ENCODE peak calls at places on chromosomes 13 and 19, in four cellular contexts. One of them, this sample, is unnamed.

GRCh38 chr19:38554676-38555141 is 63.0 kb downstream of the MAP4K1 start:
- DNase-seq in K562: no peak
- DNase-seq in HepG2: no peak
- DNase-seq in GM12878: peak
- DNase-seq in this sample: no peak

GRCh38 chr19:1651061-1651547 is 1.3 kb downstream of the TCF3 start:
- DNase-seq in K562: no peak
- DNase-seq in HepG2: no peak
- DNase-seq in GM12878: peak
- DNase-seq in this sample: peak

GRCh38 chr19:1315470-1316166 is 29.9 kb downstream of the EFNA2 start:
- DNase-seq in K562: peak
- DNase-seq in HepG2: no peak
- DNase-seq in GM12878: no peak
- DNase-seq in this sample: peak

GRCh38 chr13:73945871-73946270 is 188.3 kb downstream of the KLF12 start:
- DNase-seq in K562: no peak
- DNase-seq in HepG2: no peak
- DNase-seq in GM12878: no peak
- DNase-seq in this sample: no peak

GRCh38 chr19:38952395-38953165 is 21.8 kb downstream of the MRPS12 start:
- DNase-seq in K562: no peak
- DNase-seq in HepG2: peak
- DNase-seq in GM12878: no peak
- DNase-seq in this sample: peak

GRCh38 chr13:52459668-52460067 is 4.4 kb downstream of the CKAP2 start:
- DNase-seq in K562: no peak
- DNase-seq in HepG2: no peak
- DNase-seq in GM12878: no peak
- DNase-seq in this sample: no peak

GRCh38 chr13:35005051-35005450 is 63.0 kb downstream of the NBEA start:
- DNase-seq in K562: no peak
- DNase-seq in HepG2: no peak
- DNase-seq in GM12878: no peak
- DNase-seq in this sample: no peak

GRCh38 chr13:72839831-72840426 is 58.0 kb downstream of the PIBF1 start:
- DNase-seq in K562: peak
- DNase-seq in HepG2: peak
- DNase-seq in GM12878: peak
- DNase-seq in this sample: peak

GRCh38 chr19:58291943-58292342 is 13.2 kb downstream of the ZNF8 start:
- DNase-seq in K562: no peak
- DNase-seq in HepG2: no peak
- DNase-seq in GM12878: no peak
- DNase-seq in this sample: no peak

GRCh38 chr13:110273254-110273653 is 33.7 kb downstream of the COL4A1 start:
- DNase-seq in K562: no peak
- DNase-seq in HepG2: no peak
- DNase-seq in GM12878: no peak
- DNase-seq in this sample: no peak

GRCh38 chr13:111908981-111909380 is 158.0 kb upstream of the SOX1 start:
- DNase-seq in K562: no peak
- DNase-seq in HepG2: no peak
- DNase-seq in GM12878: no peak
- DNase-seq in this sample: peak

GRCh38 chr19:45691516-45692186 is at the start of gene SNRPD2:
- DNase-seq in K562: peak
- DNase-seq in HepG2: peak
- DNase-seq in GM12878: peak
- DNase-seq in this sample: peak

GRCh38 chr19:11921852-11922495 is 2.9 kb upstream of the ZNF700 start:
- DNase-seq in K562: no peak
- DNase-seq in HepG2: no peak
- DNase-seq in GM12878: no peak
- DNase-seq in this sample: no peak

GRCh38 chr13:57437587-57437986 is 194.0 kb upstream of the PCDH17 start:
- DNase-seq in K562: no peak
- DNase-seq in HepG2: no peak
- DNase-seq in GM12878: no peak
- DNase-seq in this sample: no peak

GRCh38 chr13:48888613-48889012 is 87.1 kb upstream of the FNDC3A start:
- DNase-seq in K562: no peak
- DNase-seq in HepG2: no peak
- DNase-seq in GM12878: no peak
- DNase-seq in this sample: no peak

GRCh38 chr13:26619321-26619720 is 61.8 kb downstream of the WASF3 start:
- DNase-seq in K562: no peak
- DNase-seq in HepG2: no peak
- DNase-seq in GM12878: no peak
- DNase-seq in this sample: no peak

GRCh38 chr19:44893704-44894103 is 2.6 kb downstream of the TOMM40 start:
- DNase-seq in K562: no peak
- DNase-seq in HepG2: no peak
- DNase-seq in GM12878: no peak
- DNase-seq in this sample: no peak

GRCh38 chr13:46578590-46578975 is 25.6 kb downstream of the LRCH1 start:
- DNase-seq in K562: no peak
- DNase-seq in HepG2: no peak
- DNase-seq in GM12878: no peak
- DNase-seq in this sample: no peak

GRCh38 chr19:23203841-23204344 is 46.3 kb downstream of the ZNF724 start:
- DNase-seq in K562: no peak
- DNase-seq in HepG2: no peak
- DNase-seq in GM12878: no peak
- DNase-seq in this sample: peak

GRCh38 chr13:73056054-73056962 is 2.5 kb upstream of the KLF5 start:
- DNase-seq in K562: no peak
- DNase-seq in HepG2: peak
- DNase-seq in GM12878: no peak
- DNase-seq in this sample: no peak

GRCh38 chr13:35927554-35927953 is 203.6 kb downstream of the DCLK1 start:
- DNase-seq in K562: no peak
- DNase-seq in HepG2: no peak
- DNase-seq in GM12878: no peak
- DNase-seq in this sample: no peak

GRCh38 chr13:45474584-45475454 is 10.1 kb downstream of the COG3 start:
- DNase-seq in K562: no peak
- DNase-seq in HepG2: no peak
- DNase-seq in GM12878: no peak
- DNase-seq in this sample: no peak

GRCh38 chr13:95156208-95156607 is 145.0 kb downstream of the ABCC4 start:
- DNase-seq in K562: no peak
- DNase-seq in HepG2: peak
- DNase-seq in GM12878: no peak
- DNase-seq in this sample: no peak

DNA sequence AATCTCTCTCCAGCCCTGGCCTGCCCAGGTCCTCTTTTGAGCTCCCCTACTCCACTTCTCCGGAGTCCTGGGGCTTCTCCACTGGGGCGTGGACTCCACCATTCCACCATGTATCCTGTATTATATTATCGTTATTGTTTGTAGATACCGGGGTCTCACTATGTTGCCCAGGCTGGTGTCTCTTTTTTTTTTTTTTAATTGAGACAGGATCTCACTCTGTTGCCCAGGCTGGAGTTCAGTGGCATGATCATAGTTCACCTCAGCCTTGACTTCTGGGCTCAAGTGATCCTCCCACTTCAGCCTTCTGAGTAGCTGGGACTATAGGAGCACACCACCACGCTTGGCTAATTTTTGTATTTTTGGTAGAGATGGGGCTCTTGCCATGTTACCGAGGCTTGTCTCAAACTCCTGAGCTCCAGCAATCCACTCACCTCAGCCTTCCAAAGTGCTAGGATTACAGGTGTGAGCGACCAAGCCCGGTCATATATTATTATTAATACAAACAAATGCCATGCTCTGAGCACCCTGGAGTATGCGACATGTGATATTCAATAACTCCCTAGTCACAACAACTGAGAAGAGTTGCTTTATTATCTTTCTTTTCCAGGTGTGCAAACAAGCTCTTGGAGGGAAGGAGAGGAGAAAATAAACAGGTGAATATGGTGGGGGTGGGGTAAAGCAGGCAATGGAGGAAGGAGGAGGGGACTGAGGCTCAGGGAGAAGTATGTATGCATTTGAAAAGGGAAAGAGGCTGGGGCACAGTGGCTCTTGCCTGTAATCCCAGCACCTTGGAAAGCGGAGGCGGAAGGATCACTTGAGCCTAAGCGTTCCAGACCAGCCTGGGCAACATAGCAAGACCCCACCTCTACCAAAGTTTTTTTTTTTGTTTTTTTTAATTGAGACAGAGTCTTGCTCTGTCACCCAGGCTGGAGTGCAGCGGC is 2.8 kb upstream of the CERS4 start:
- DNase-seq in K562: no peak
- DNase-seq in HepG2: no peak
- DNase-seq in GM12878: no peak
- DNase-seq in this sample: peak
- TF ChIP-seq TCF7 in K562: no peak
- TF ChIP-seq TCF7 in HepG2: no peak
- TF ChIP-seq TCF7 in GM12878: no peak
- TF ChIP-seq TCF7 in this sample: no peak

GRCh38 chr13:33677215-33677614 is 140.7 kb upstream of the RFC3 start:
- DNase-seq in K562: no peak
- DNase-seq in HepG2: no peak
- DNase-seq in GM12878: no peak
- DNase-seq in this sample: no peak

GRCh38 chr13:33676700-33677048 is 141.3 kb upstream of the RFC3 start:
- DNase-seq in K562: no peak
- DNase-seq in HepG2: peak
- DNase-seq in GM12878: no peak
- DNase-seq in this sample: no peak

GRCh38 chr13:33678906-33679657 is 138.9 kb upstream of the RFC3 start:
- DNase-seq in K562: peak
- DNase-seq in HepG2: peak
- DNase-seq in GM12878: peak
- DNase-seq in this sample: no peak

GRCh38 chr13:33678084-33678483 is 139.9 kb upstream of the RFC3 start:
- DNase-seq in K562: peak
- DNase-seq in HepG2: no peak
- DNase-seq in GM12878: no peak
- DNase-seq in this sample: no peak

DNA sequence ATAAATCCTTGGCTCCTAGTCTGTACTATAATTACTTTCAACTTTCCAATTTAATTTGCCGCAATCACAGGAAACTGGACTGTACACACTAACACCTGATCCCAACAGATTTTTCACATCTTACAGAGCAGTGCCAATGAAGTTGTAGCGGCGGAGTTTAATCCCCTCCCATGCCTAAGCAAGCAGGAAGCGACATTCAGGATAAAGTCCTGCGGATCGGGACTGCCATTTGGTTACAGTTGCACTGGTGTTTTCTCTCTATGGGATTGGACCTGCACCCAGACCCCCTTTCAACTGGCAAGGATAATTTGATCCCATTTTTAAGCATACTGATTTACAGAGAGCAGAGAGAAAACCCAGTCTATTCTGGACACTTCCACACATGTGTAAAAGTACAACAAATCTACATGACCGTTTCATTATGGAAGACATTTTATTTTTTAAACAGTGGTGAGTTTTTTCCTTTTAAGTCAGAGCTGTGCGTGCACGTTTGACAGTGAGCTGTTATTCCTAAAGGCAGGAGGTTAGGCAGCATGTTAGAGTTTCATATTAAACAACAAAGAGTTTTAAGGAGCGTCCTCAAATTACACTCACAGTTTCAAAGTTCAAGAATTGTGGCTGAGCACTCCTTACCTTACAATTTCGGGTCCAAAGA is 141.8 kb upstream of the RFC3 start:
- DNase-seq in K562: no peak
- DNase-seq in HepG2: peak
- DNase-seq in GM12878: no peak
- DNase-seq in this sample: no peak
- TF ChIP-seq ATF3 in K562: no peak
- TF ChIP-seq ATF3 in HepG2: no peak
- TF ChIP-seq ATF3 in GM12878: no peak
- TF ChIP-seq ATF3 in this sample: no peak

DNA sequence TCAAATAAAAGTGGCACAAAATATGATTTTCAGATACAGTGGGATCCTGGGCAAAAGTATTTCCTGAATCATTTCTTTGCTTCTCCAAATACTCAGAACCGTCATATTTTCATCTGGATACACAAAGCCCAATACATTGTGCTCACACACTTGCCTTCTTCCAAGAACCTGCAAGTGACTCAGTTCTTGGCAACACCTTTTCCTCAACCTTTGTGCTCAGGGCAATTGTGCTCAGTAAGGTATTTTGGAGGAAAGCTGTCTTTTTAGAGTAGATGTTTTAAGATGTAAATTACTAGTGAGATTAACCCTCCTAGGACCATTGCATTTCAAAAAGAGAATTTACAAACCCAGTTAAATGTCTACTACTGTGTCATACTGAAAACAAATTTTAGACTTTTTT is 233.5 kb downstream of the EFNB2 start:
- DNase-seq in K562: no peak
- DNase-seq in HepG2: no peak
- DNase-seq in GM12878: no peak
- DNase-seq in this sample: no peak
- TF ChIP-seq ATF2 in K562: no peak
- TF ChIP-seq ATF2 in HepG2: no peak
- TF ChIP-seq ATF2 in GM12878: no peak
- TF ChIP-seq ATF2 in this sample: no peak

GRCh38 chr19:16519230-16519687 is 23.0 kb downstream of the CHERP start:
- DNase-seq in K562: peak
- DNase-seq in HepG2: no peak
- DNase-seq in GM12878: no peak
- DNase-seq in this sample: no peak

GRCh38 chr19:16518061-16518460 is 21.9 kb downstream of the C19orf44 start:
- DNase-seq in K562: peak
- DNase-seq in HepG2: no peak
- DNase-seq in GM12878: no peak
- DNase-seq in this sample: no peak

GRCh38 chr19:16520074-16520973 is 21.9 kb downstream of the CHERP start:
- DNase-seq in K562: peak
- DNase-seq in HepG2: no peak
- DNase-seq in GM12878: no peak
- DNase-seq in this sample: no peak

GRCh38 chr19:16516923-16517610 is 20.9 kb downstream of the C19orf44 start:
- DNase-seq in K562: no peak
- DNase-seq in HepG2: no peak
- DNase-seq in GM12878: no peak
- DNase-seq in this sample: no peak

DNA sequence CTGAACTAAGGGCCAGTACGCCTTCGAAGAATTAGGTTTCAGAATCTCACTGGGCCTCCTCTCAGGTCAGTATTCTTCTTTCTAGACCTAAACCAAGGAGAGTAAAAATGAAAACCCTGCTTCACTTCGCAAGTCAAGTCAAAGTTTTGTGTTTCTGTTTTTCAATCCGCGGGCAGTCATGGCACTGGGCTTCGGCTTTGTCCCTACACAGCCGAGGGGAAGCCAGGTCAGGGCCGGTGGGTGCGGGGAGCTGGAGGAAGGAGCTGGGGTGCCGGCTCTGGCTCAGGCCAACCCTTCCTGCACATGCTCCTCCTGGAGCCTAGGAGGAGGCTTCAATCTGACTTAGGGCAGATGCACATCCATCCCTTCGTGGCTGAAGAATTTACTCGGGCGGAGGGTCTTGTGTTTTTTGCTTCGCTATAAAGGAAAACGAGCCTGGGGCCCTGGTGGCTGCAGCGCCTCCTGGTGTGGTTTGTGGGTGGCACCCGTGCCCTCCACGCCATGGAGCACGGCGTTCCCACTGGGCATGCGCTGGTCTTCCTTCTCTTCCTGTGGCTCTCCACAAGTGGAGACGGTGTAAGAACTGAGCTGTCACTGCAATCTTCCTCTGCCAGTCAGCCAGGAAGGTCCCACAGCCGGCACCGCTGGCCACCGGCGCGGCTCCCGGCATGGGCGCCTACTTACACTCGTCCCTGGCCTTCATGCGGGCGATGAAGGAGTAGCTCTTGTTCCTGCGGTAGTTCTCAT is 22.5 kb downstream of the C19orf44 start:
- DNase-seq in K562: peak
- DNase-seq in HepG2: no peak
- DNase-seq in GM12878: no peak
- DNase-seq in this sample: no peak
- TF ChIP-seq TCF7 in K562: no peak
- TF ChIP-seq TCF7 in HepG2: no peak
- TF ChIP-seq TCF7 in GM12878: no peak
- TF ChIP-seq TCF7 in this sample: no peak